ENCODE peak calls at places on chromosomes 3 and 15, in ten cellular contexts. D is lower leg skin; E is effector memory CD4-positive, alpha-beta T cell; U is thyroid gland; G is transverse colon; M is CD8-positive, alpha-beta memory T cell; J is NCI-H2029 treated with DMSO at 0.1 percent for 48 hours; B is activated T-cell treated with anti-CD3 and anti-CD28 coated beads, Interleukin-2, amount 50 U/mL, for 4 hours; N is A549; P is D341Med. W is an unnamed sample.
A peak's percentile ranks its signal among the peaks of the same experiment; 100 is the strongest.

GRCh38 chr3:18207232-18207631 is 217.9 kb downstream of the SATB1 start:
- DNase-seq in B (no peak), N (no peak), D (no peak), M (no peak), E (no peak), P (no peak), J (no peak), U (no peak), G (no peak), W (no peak)

GRCh38 chr3:41881233-41881821 is 80.6 kb downstream of the ULK4 start:
- DNase-seq in M (no peak), P (no peak), U (no peak), G (no peak), E (no peak), J (peak; percentile 25), D (peak; percentile 18), B (no peak), N (no peak), W (no peak)

GRCh38 chr3:56915969-56916586 is 114.3 kb upstream of the ARHGEF3 start:
- DNase-seq in G (peak; percentile 49), U (peak; percentile 32), P (no peak), D (no peak), E (peak; percentile 59), B (peak; percentile 52), N (no peak), M (peak; percentile 59), J (no peak), W (no peak)

GRCh38 chr15:27336676-27337075 is 365.7 kb downstream of the GABRG3 start:
- DNase-seq in D (no peak), J (no peak), B (no peak), U (no peak), N (no peak), P (no peak), M (no peak), G (no peak), E (no peak), W (no peak)

GRCh38 chr3:62188547-62189375 is 184.6 kb downstream of the FEZF2 start:
- DNase-seq in P (peak; percentile 83), M (peak; percentile 41), U (peak; percentile 74), B (peak; percentile 41), D (peak; percentile 73), G (peak; percentile 76), J (no peak), N (peak; percentile 58), E (peak; percentile 17), W (peak; percentile 87)

GRCh38 chr3:182979719-182980191 is 583 bp downstream of the DCUN1D1 start:
- DNase-seq in G (peak; percentile 35), U (peak; percentile 54), B (peak; percentile 8), M (peak; percentile 2), N (peak; percentile 6), E (no peak), J (no peak), P (no peak), D (no peak), W (peak; percentile 54)

GRCh38 chr3:78368576-78369345 is 1328.9 kb downstream of the ROBO2 start:
- DNase-seq in B (no peak), E (no peak), P (no peak), D (no peak), U (no peak), J (no peak), G (no peak), M (no peak), N (no peak), W (no peak)

GRCh38 chr15:35723852-35724251 is 177.9 kb upstream of the DPH6 start:
- DNase-seq in M (no peak), P (no peak), N (no peak), J (no peak), D (no peak), B (no peak), E (no peak), G (no peak), U (no peak), W (no peak)